ENCODE peak calls at places on chromosomes 6 and 20, in seven cellular contexts. D is NB4, U is endothelial cell, O is lung, X is astrocyte of the spinal cord, E is GM12865, G is A549. J is an unnamed sample.

GRCh38 chr20:58133020-58133419 is 95.4 kb downstream of the ANKRD60 start:
- DNase-seq in D (peak), U (no peak), O (no peak), X (no peak), E (no peak), G (no peak), J (no peak)

GRCh38 chr20:57431539-57431835 is 40.3 kb downstream of the RBM38 start:
- DNase-seq in D (no peak), U (no peak), O (no peak), X (no peak), E (no peak), G (no peak), J (no peak)

GRCh38 chr6:118815495-118815894 is 78.5 kb upstream of the ASF1A start:
- DNase-seq in D (peak), U (no peak), O (no peak), X (no peak), E (no peak), G (no peak), J (no peak)

GRCh38 chr6:46876126-46876525 is 45.6 kb downstream of the ADGRF5 start:
- DNase-seq in D (no peak), U (peak), O (peak), X (peak), E (no peak), G (peak), J (no peak)

GRCh38 chr6:156933201-156934053 is 156.2 kb downstream of the ARID1B start:
- DNase-seq in D (peak), U (no peak), O (peak), X (no peak), E (no peak), G (no peak), J (no peak)

GRCh38 chr6:45422541-45423110 is 44.9 kb upstream of the SUPT3H start:
- DNase-seq in D (peak), U (peak), O (peak), X (no peak), E (peak), G (no peak), J (no peak)

GRCh38 chr6:3938715-3939376 is 89.7 kb downstream of the FAM50B start:
- DNase-seq in D (no peak), U (no peak), O (no peak), X (no peak), E (no peak), G (no peak), J (no peak)

GRCh38 chr6:41256383-41256782 is 28.2 kb downstream of the TREML4 start:
- DNase-seq in D (no peak), U (no peak), O (no peak), X (no peak), E (peak), G (no peak), J (no peak)

GRCh38 chr6:137115653-137116052 is 57.8 kb downstream of the IL22RA2 start:
- DNase-seq in D (no peak), U (no peak), O (no peak), X (no peak), E (no peak), G (no peak), J (no peak)

GRCh38 chr6:51793393-51793792 is 294.0 kb downstream of the PKHD1 start:
- DNase-seq in D (no peak), U (no peak), O (no peak), X (no peak), E (no peak), G (no peak), J (no peak)

GRCh38 chr20:59933296-59933848 is at the start of gene SYCP2:
- DNase-seq in D (no peak), U (no peak), O (no peak), X (peak), E (peak), G (peak), J (no peak)

GRCh38 chr20:58700823-58701222 is 8.2 kb downstream of the NPEPL1 start:
- DNase-seq in D (no peak), U (no peak), O (no peak), X (no peak), E (no peak), G (no peak), J (no peak)

GRCh38 chr20:3250091-3250504 is 11.1 kb upstream of the SLC4A11 start:
- DNase-seq in D (no peak), U (peak), O (no peak), X (no peak), E (peak), G (peak), J (no peak)

GRCh38 chr6:11522819-11523218 is 14.7 kb upstream of the TMEM170B start:
- DNase-seq in D (peak), U (no peak), O (no peak), X (no peak), E (no peak), G (no peak), J (no peak)

GRCh38 chr20:9392892-9393857 is 121.2 kb upstream of the LAMP5 start:
- DNase-seq in D (peak), U (peak), O (peak), X (peak), E (peak), G (peak), J (peak)

GRCh38 chr20:32672982-32673727 is 586 bp downstream of the C20orf203 start:
- DNase-seq in D (peak), U (no peak), O (no peak), X (no peak), E (peak), G (no peak), J (no peak)

GRCh38 chr20:41956316-41957050 is 338.3 kb upstream of the CHD6 start:
- DNase-seq in D (peak), U (no peak), O (no peak), X (no peak), E (peak), G (no peak), J (no peak)

GRCh38 chr6:37182736-37183590 is 13.0 kb downstream of the PIM1 start:
- DNase-seq in D (peak), U (no peak), O (peak), X (no peak), E (peak), G (no peak), J (no peak)

GRCh38 chr6:149991838-149992237 is 28.1 kb downstream of the ULBP1 start:
- DNase-seq in D (no peak), U (no peak), O (no peak), X (no peak), E (no peak), G (no peak), J (no peak)

GRCh38 chr6:159973406-159973805 is 4.5 kb downstream of the IGF2R start:
- DNase-seq in D (no peak), U (no peak), O (no peak), X (no peak), E (no peak), G (no peak), J (no peak)

GRCh38 chr6:42367353-42368011 is 84.2 kb downstream of the TRERF1 start:
- DNase-seq in D (peak), U (no peak), O (peak), X (no peak), E (peak), G (no peak), J (no peak)

GRCh38 chr20:18180815-18181214 is 43.2 kb downstream of the KAT14 start:
- DNase-seq in D (no peak), U (no peak), O (no peak), X (no peak), E (no peak), G (no peak), J (no peak)

GRCh38 chr6:124679392-124679791 is 282.8 kb upstream of the RNF217 start:
- DNase-seq in D (no peak), U (no peak), O (no peak), X (no peak), E (no peak), G (no peak), J (no peak)

GRCh38 chr6:53179961-53180651 is 31.5 kb upstream of the GCM1 start:
- DNase-seq in D (no peak), U (no peak), O (peak), X (peak), E (no peak), G (no peak), J (no peak)

GRCh38 chr6:43009124-43009523 is 4.6 kb downstream of the MEA1 start:
- DNase-seq in D (peak), U (peak), O (no peak), X (peak), E (peak), G (no peak), J (no peak)

GRCh38 chr6:167581637-167582036 is 245.1 kb upstream of the AFDN start:
- DNase-seq in D (no peak), U (no peak), O (no peak), X (no peak), E (no peak), G (no peak), J (peak)

GRCh38 chr6:548091-548490 is 108.8 kb downstream of the HUS1B start:
- DNase-seq in D (no peak), U (no peak), O (no peak), X (no peak), E (no peak), G (no peak), J (no peak)

GRCh38 chr6:15837205-15837604 is 174.4 kb upstream of the DTNBP1 start:
- DNase-seq in D (no peak), U (no peak), O (no peak), X (no peak), E (no peak), G (no peak), J (no peak)

GRCh38 chr6:2641044-2641673 is 109.6 kb downstream of the MYLK4 start:
- DNase-seq in D (no peak), U (no peak), O (no peak), X (no peak), E (peak), G (no peak), J (no peak)

GRCh38 chr20:37396520-37397075 is 50.7 kb downstream of the SRC start:
- DNase-seq in D (peak), U (peak), O (no peak), X (no peak), E (no peak), G (no peak), J (no peak)

GRCh38 chr20:63503524-63503923 is 4.6 kb upstream of the EEF1A2 start:
- DNase-seq in D (no peak), U (no peak), O (no peak), X (no peak), E (no peak), G (no peak), J (no peak)

GRCh38 chr6:169868458-169868857 is 117.0 kb downstream of the ERMARD start:
- DNase-seq in D (peak), U (no peak), O (no peak), X (no peak), E (peak), G (no peak), J (no peak)

GRCh38 chr6:89268776-89269175 is 46.3 kb downstream of the GABRR2 start:
- DNase-seq in D (peak), U (no peak), O (no peak), X (peak), E (peak), G (no peak), J (no peak)

GRCh38 chr6:23228439-23229024 is 659.2 kb downstream of the HDGFL1 start:
- DNase-seq in D (no peak), U (no peak), O (no peak), X (no peak), E (peak), G (no peak), J (no peak)

GRCh38 chr6:138487122-138487604 is 12.1 kb downstream of the NHSL1 start:
- DNase-seq in D (no peak), U (no peak), O (no peak), X (no peak), E (no peak), G (no peak), J (no peak)

GRCh38 chr20:42276718-42277117 is 658.5 kb upstream of the CHD6 start:
- DNase-seq in D (no peak), U (no peak), O (no peak), X (no peak), E (no peak), G (no peak), J (no peak)

GRCh38 chr6:113489946-113490345 is 367.2 kb upstream of the MARCKS start:
- DNase-seq in D (no peak), U (no peak), O (no peak), X (no peak), E (no peak), G (no peak), J (no peak)

DNA sequence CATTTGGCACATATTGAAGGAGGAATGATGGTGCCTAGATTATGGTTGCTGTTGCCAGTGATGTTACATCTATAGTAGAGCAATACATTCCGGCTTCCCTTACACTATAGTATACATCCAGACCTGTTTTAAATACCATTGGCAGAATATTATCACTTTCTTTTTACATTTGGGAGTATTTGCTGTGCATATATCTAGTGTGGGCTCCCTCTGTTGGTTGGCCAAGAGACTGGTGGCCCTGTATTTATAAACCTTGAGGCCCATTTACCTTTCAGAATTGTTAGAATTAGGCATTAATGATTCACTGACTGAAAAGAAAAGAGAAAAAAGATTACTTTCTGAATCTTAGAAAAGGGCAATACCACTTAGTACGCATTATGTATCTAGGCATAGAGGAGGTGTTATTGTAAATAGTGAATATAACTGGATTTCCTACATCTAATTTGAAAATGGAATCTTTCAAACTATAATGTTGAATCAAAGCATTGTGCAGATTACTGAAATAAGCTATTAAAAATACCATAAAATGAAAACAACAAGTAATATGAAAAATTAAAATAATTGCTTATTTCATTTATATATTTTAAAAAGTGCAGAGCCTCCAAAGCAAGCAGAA is 628.8 kb upstream of the MAN1A1 start:
- DNase-seq in D (peak), U (peak), O (no peak), X (peak), E (peak), G (no peak), J (no peak)
- TF ChIP-seq CTCF in D (peak), U (peak), O (peak), X (peak), E (peak), G (peak), J (no peak)

DNA sequence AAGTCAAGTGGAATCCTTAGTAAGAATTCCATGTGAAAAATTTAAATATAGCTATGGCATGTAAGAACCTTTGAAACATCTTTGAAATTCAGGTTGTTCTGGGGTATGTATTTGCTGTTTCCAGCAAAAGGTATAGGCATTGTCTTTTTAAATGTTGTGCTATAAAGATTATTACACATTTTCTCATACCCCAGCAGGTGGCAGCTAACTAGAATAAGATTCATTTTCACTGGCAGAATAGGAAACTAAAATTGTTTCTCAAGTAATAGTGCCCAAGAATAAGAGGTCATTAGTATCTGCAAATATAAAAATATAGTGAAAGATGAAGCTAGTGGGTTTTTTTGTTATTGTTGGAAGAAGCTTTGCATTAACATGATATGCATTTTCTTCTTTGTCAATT is 1.8 kb downstream of the GRIK2 start:
- DNase-seq in D (no peak), U (no peak), O (no peak), X (no peak), E (no peak), G (no peak), J (no peak)
- TF ChIP-seq CTCF in D (no peak), U (no peak), O (no peak), X (no peak), E (no peak), G (no peak), J (no peak)

GRCh38 chr6:101401792-101402617 is 8.5 kb downstream of the GRIK2 start:
- DNase-seq in D (no peak), U (peak), O (no peak), X (no peak), E (no peak), G (no peak), J (no peak)
- TF ChIP-seq CTCF in D (no peak), U (no peak), O (no peak), X (no peak), E (no peak), G (no peak), J (no peak)

DNA sequence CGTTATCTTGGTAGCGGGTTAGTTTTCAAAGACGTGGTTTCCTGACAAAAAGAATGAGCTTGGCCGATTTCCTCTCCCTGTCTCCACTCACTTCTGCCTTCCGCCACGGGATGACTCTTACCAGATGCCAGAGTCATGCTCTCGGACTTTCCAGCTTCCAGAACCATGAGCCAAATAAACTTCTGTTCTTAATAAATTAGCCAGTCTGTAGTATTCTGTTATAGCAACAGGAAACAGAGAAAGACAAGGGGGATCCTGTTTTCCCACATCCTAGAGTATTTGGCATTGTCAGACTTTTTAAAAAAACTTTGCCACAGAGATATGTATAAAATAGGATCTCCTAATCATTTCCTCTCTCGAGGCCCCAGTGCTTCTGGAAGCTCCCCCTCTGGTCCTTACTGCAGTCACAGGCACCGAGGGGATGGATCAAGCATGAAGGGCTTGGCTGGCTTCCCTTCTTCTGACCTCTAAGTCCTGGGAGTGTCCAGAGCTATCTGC is 84.9 kb upstream of the NAA20 start:
- DNase-seq in D (no peak), U (no peak), O (no peak), X (peak), E (no peak), G (no peak), J (no peak)
- TF ChIP-seq CTCF in D (no peak), U (no peak), O (no peak), X (no peak), E (no peak), G (no peak), J (no peak)

GRCh38 chr20:6792789-6793188 is 25.3 kb downstream of the BMP2 start:
- DNase-seq in D (no peak), U (no peak), O (no peak), X (no peak), E (no peak), G (no peak), J (no peak)
- TF ChIP-seq CTCF in D (no peak), U (no peak), O (no peak), X (no peak), E (no peak), G (no peak), J (no peak)

DNA sequence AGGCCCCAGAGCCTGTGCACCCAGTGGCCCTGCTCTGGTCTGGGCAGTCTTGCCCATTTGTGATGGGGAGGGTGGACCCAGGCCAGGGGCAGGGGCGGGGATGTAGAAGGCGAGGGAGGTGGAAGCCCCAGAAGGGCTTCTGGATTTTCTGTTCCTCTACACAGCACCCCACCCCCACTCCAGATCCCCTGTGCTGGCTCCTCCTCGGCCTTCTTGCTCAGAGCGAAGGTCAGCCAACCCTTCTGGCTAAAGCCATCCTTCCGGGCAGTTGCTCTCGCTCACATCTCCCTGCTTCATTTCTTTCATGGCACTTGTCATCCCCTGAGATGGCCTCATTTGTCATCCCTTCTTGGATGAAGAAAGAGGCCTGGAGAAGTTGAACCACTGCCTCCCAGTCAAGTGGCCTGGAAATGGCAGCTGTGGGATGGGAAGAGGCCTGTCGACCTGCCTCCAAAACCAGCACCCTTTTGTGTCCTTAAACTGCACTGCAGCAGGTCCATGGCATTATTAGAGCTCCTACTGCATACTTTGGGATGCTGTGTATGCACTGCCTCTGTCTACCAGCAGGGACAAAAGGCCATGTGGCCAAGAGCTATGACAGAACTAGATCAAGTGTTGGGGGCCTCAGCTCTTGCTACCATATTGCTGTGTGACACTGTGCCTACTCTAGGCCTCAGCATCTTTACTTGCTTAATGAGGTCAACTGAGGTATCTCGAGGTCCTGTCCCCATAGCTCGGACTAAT is 19.9 kb downstream of the PEDS1 start:
- DNase-seq in D (no peak), U (no peak), O (no peak), X (no peak), E (no peak), G (no peak), J (no peak)
- TF ChIP-seq CTCF in D (no peak), U (no peak), O (no peak), X (peak), E (peak), G (no peak), J (no peak)

GRCh38 chr6:108116781-108117426 is 42.4 kb upstream of the OSTM1 start:
- DNase-seq in D (peak), U (no peak), O (no peak), X (no peak), E (no peak), G (no peak), J (no peak)

GRCh38 chr6:108114861-108115597 is 40.5 kb upstream of the OSTM1 start:
- DNase-seq in D (peak), U (peak), O (peak), X (peak), E (no peak), G (no peak), J (no peak)

GRCh38 chr6:108116424-108116780 is 41.9 kb upstream of the OSTM1 start:
- DNase-seq in D (no peak), U (no peak), O (no peak), X (no peak), E (no peak), G (no peak), J (no peak)

GRCh38 chr6:108113557-108114519 is 39.3 kb upstream of the OSTM1 start:
- DNase-seq in D (peak), U (peak), O (peak), X (peak), E (peak), G (peak), J (no peak)

DNA sequence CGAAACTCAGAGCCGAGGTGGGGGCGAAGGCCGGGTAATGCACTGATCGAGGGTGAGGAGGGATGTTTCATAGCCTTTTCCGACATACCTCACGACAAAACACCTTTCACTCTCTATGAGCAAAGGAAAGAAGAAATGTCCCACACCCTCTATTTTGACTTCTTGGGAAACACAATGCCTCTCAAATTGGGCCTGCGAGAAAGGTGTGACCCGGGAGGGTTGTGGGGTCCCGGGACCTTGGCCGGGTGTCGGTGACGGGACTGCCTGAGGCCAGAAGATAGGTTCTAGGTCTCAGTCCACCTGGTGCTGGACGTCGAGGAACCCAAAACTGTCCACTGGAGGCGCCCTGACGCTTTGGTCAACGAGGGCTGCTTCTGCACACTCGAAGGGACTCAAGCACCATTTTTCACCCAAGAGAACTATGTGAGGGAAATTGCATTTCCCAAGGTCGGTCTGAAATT is 41.1 kb upstream of the OSTM1 start:
- DNase-seq in D (peak), U (peak), O (peak), X (no peak), E (peak), G (peak), J (no peak)
- TF ChIP-seq CTCF in D (peak), U (no peak), O (no peak), X (peak), E (peak), G (peak), J (no peak)

GRCh38 chr6:5763871-5764270 is 242.9 kb downstream of the NRN1 start:
- DNase-seq in D (peak), U (no peak), O (no peak), X (peak), E (no peak), G (no peak), J (no peak)
- TF ChIP-seq CTCF in D (no peak), U (no peak), O (no peak), X (no peak), E (no peak), G (no peak), J (no peak)

J was measured in omental fat pad.